ENCODE peak calls at places on chromosome 16, in ten cellular contexts. One of them, this sample, is unnamed.

GRCh38 chr16:89360760-89361435 is 129.5 kb downstream of the ANKRD11 start:
- DNase-seq in HFFc6: no peak
- DNase-seq in CD8-positive, alpha-beta T cell: peak; percentile 71
- DNase-seq in tibial artery: no peak
- DNase-seq in GM12865: peak; percentile 92
- DNase-seq in suprapubic skin: no peak
- DNase-seq in AG04450: no peak
- DNase-seq in pancreas: no peak
- DNase-seq in Peyer's patch: peak; percentile 85
- DNase-seq in breast epithelium: no peak
- DNase-seq in this sample: peak; percentile 59

GRCh38 chr16:47142469-47143328 is 1.0 kb downstream of the NETO2 start:
- DNase-seq in HFFc6: peak; percentile 10
- DNase-seq in CD8-positive, alpha-beta T cell: no peak
- DNase-seq in tibial artery: no peak
- DNase-seq in GM12865: peak; percentile 49
- DNase-seq in suprapubic skin: no peak
- DNase-seq in AG04450: no peak
- DNase-seq in pancreas: peak; percentile 20
- DNase-seq in Peyer's patch: peak; percentile 21
- DNase-seq in breast epithelium: no peak
- DNase-seq in this sample: no peak

GRCh38 chr16:71629617-71630016 is 3.6 kb downstream of the MARVELD3 start:
- DNase-seq in HFFc6: no peak
- DNase-seq in CD8-positive, alpha-beta T cell: no peak
- DNase-seq in tibial artery: peak; percentile 31
- DNase-seq in GM12865: no peak
- DNase-seq in suprapubic skin: no peak
- DNase-seq in AG04450: no peak
- DNase-seq in pancreas: peak; percentile 71
- DNase-seq in Peyer's patch: no peak
- DNase-seq in breast epithelium: no peak
- DNase-seq in this sample: no peak

GRCh38 chr16:54968769-54969168 is 38.1 kb downstream of the IRX5 start:
- DNase-seq in HFFc6: no peak
- DNase-seq in CD8-positive, alpha-beta T cell: no peak
- DNase-seq in tibial artery: no peak
- DNase-seq in GM12865: no peak
- DNase-seq in suprapubic skin: no peak
- DNase-seq in AG04450: no peak
- DNase-seq in pancreas: no peak
- DNase-seq in Peyer's patch: no peak
- DNase-seq in breast epithelium: no peak
- DNase-seq in this sample: no peak

GRCh38 chr16:85611205-85611454 is 2.0 kb upstream of the GSE1 start:
- DNase-seq in HFFc6: no peak
- DNase-seq in CD8-positive, alpha-beta T cell: no peak
- DNase-seq in tibial artery: no peak
- DNase-seq in GM12865: no peak
- DNase-seq in suprapubic skin: no peak
- DNase-seq in AG04450: no peak
- DNase-seq in pancreas: no peak
- DNase-seq in Peyer's patch: no peak
- DNase-seq in breast epithelium: no peak
- DNase-seq in this sample: no peak

GRCh38 chr16:55329791-55330190 is 5.8 kb downstream of the IRX6 start:
- DNase-seq in HFFc6: no peak
- DNase-seq in CD8-positive, alpha-beta T cell: no peak
- DNase-seq in tibial artery: no peak
- DNase-seq in GM12865: no peak
- DNase-seq in suprapubic skin: no peak
- DNase-seq in AG04450: no peak
- DNase-seq in pancreas: no peak
- DNase-seq in Peyer's patch: no peak
- DNase-seq in breast epithelium: no peak
- DNase-seq in this sample: no peak

GRCh38 chr16:72201387-72201786 is 29.4 kb upstream of the PMFBP1 start:
- DNase-seq in HFFc6: no peak
- DNase-seq in CD8-positive, alpha-beta T cell: no peak
- DNase-seq in tibial artery: no peak
- DNase-seq in GM12865: no peak
- DNase-seq in suprapubic skin: no peak
- DNase-seq in AG04450: no peak
- DNase-seq in pancreas: no peak
- DNase-seq in Peyer's patch: no peak
- DNase-seq in breast epithelium: no peak
- DNase-seq in this sample: no peak

GRCh38 chr16:74034862-74035261 is 261.8 kb upstream of the PSMD7 start:
- DNase-seq in HFFc6: no peak
- DNase-seq in CD8-positive, alpha-beta T cell: no peak
- DNase-seq in tibial artery: no peak
- DNase-seq in GM12865: peak; percentile 10
- DNase-seq in suprapubic skin: no peak
- DNase-seq in AG04450: no peak
- DNase-seq in pancreas: no peak
- DNase-seq in Peyer's patch: no peak
- DNase-seq in breast epithelium: no peak
- DNase-seq in this sample: no peak

GRCh38 chr16:57299719-57300386 is 15.4 kb upstream of the PLLP start:
- DNase-seq in HFFc6: peak; percentile 97
- DNase-seq in CD8-positive, alpha-beta T cell: peak; percentile 71
- DNase-seq in tibial artery: peak; percentile 95
- DNase-seq in GM12865: peak; percentile 95
- DNase-seq in suprapubic skin: peak; percentile 94
- DNase-seq in AG04450: peak; percentile 93
- DNase-seq in pancreas: peak; percentile 91
- DNase-seq in Peyer's patch: peak; percentile 82
- DNase-seq in breast epithelium: peak; percentile 90
- DNase-seq in this sample: peak; percentile 85

GRCh38 chr16:57301126-57301817 is 16.8 kb upstream of the PLLP start:
- DNase-seq in HFFc6: no peak
- DNase-seq in CD8-positive, alpha-beta T cell: no peak
- DNase-seq in tibial artery: no peak
- DNase-seq in GM12865: no peak
- DNase-seq in suprapubic skin: no peak
- DNase-seq in AG04450: no peak
- DNase-seq in pancreas: no peak
- DNase-seq in Peyer's patch: no peak
- DNase-seq in breast epithelium: no peak
- DNase-seq in this sample: no peak

GRCh38 chr16:57297856-57298255 is 13.4 kb upstream of the PLLP start:
- DNase-seq in HFFc6: no peak
- DNase-seq in CD8-positive, alpha-beta T cell: peak; percentile 12
- DNase-seq in tibial artery: no peak
- DNase-seq in GM12865: peak; percentile 57
- DNase-seq in suprapubic skin: no peak
- DNase-seq in AG04450: no peak
- DNase-seq in pancreas: no peak
- DNase-seq in Peyer's patch: no peak
- DNase-seq in breast epithelium: no peak
- DNase-seq in this sample: no peak

GRCh38 chr16:57300387-57301125 is 16.1 kb upstream of the PLLP start:
- DNase-seq in HFFc6: peak; percentile 98
- DNase-seq in CD8-positive, alpha-beta T cell: peak; percentile 98
- DNase-seq in tibial artery: peak; percentile 100
- DNase-seq in GM12865: peak; percentile 99
- DNase-seq in suprapubic skin: peak; percentile 99
- DNase-seq in AG04450: peak; percentile 99
- DNase-seq in pancreas: peak; percentile 99
- DNase-seq in Peyer's patch: peak; percentile 99
- DNase-seq in breast epithelium: peak; percentile 100
- DNase-seq in this sample: peak; percentile 99

DNA sequence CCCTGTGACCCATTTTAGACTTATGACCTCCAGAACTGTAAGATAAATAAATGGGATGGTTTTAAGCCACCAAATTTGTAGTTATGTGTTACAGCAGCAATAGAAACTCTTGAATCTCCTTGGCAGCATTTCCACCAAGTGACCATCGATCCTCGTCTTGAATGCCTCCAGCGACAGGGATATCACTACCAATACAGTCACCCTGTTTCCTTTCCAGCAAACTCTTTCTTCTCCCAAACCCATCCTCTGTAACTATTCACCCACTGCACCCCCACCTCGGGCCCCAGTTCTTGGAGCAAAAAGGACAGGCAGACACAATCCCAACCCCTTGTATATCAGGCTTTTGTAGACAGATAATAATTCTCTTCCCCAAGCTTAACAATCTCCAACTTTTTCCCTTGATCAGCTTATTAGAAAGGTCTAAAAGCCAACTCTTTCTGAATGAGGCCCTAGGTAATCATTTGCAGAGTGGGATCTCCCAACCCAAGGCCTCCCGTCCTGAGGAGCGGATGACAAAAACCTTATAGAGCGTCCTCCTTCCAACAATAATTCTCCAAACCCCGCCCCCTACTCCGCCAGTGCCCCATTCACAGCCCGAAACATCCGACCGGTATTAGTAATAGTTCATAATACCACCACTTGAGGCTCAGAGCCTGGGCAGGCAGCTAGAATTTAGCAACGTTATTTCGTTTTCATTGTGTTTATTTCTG is 14.7 kb upstream of the PLLP start:
- DNase-seq in HFFc6: no peak
- DNase-seq in CD8-positive, alpha-beta T cell: no peak
- DNase-seq in tibial artery: peak; percentile 80
- DNase-seq in GM12865: no peak
- DNase-seq in suprapubic skin: no peak
- DNase-seq in AG04450: peak; percentile 20
- DNase-seq in pancreas: no peak
- DNase-seq in Peyer's patch: no peak
- DNase-seq in breast epithelium: no peak
- DNase-seq in this sample: no peak
- TF ChIP-seq CTCF in HFFc6: no peak
- TF ChIP-seq CTCF in CD8-positive, alpha-beta T cell: no peak
- TF ChIP-seq CTCF in tibial artery: no peak
- TF ChIP-seq CTCF in GM12865: no peak
- TF ChIP-seq CTCF in suprapubic skin: peak; percentile 33
- TF ChIP-seq CTCF in AG04450: peak; percentile 31
- TF ChIP-seq CTCF in pancreas: no peak
- TF ChIP-seq CTCF in Peyer's patch: no peak
- TF ChIP-seq CTCF in breast epithelium: no peak
- TF ChIP-seq CTCF in this sample: peak; percentile 35

DNA sequence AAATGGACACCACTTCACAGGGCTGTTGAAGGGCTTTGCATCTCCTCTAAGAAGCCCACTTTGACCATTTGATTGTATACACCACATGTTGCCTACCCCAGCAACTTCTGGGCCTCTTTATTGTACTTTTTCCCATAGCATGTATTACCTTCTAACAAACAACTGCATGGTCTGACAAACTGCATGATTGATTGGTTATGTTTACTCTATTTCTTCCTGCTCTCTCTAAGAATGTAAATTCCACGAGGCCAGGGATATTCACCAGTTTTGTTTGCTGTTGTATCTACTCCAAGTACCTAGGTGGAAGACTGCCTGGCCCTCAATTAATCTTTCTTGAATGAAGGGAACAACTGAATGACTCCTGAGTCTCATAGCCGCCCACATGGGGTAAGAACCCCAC is 22.2 kb upstream of the BBS2 start:
- DNase-seq in HFFc6: no peak
- DNase-seq in CD8-positive, alpha-beta T cell: no peak
- DNase-seq in tibial artery: no peak
- DNase-seq in GM12865: no peak
- DNase-seq in suprapubic skin: no peak
- DNase-seq in AG04450: no peak
- DNase-seq in pancreas: no peak
- DNase-seq in Peyer's patch: no peak
- DNase-seq in breast epithelium: no peak
- DNase-seq in this sample: no peak
- TF ChIP-seq CTCF in HFFc6: no peak
- TF ChIP-seq CTCF in CD8-positive, alpha-beta T cell: no peak
- TF ChIP-seq CTCF in tibial artery: no peak
- TF ChIP-seq CTCF in GM12865: no peak
- TF ChIP-seq CTCF in suprapubic skin: no peak
- TF ChIP-seq CTCF in AG04450: no peak
- TF ChIP-seq CTCF in pancreas: no peak
- TF ChIP-seq CTCF in Peyer's patch: no peak
- TF ChIP-seq CTCF in breast epithelium: no peak
- TF ChIP-seq CTCF in this sample: no peak

DNA sequence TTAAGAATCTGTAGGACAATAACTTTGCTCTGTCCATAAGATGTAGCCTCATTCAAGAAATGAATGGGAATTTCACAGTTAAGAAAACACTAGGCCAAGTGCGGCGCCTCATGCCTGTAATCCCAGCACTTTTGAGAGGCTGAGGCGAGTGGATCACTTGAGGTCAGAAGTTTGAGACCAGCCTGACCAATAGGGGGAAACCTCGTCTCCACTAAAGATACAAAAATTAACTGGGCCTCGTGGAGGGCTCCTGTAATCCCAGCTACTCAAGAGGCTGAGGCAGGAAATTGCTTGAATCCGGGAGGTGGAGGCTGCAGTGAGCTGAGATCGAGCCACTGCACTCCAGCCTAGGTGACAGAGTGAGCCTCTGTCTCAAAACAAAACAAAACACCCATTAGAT is 19.9 kb upstream of the RSL1D1 start:
- DNase-seq in HFFc6: no peak
- DNase-seq in CD8-positive, alpha-beta T cell: no peak
- DNase-seq in tibial artery: no peak
- DNase-seq in GM12865: no peak
- DNase-seq in suprapubic skin: no peak
- DNase-seq in AG04450: no peak
- DNase-seq in pancreas: no peak
- DNase-seq in Peyer's patch: no peak
- DNase-seq in breast epithelium: no peak
- DNase-seq in this sample: no peak
- TF ChIP-seq CTCF in HFFc6: peak; percentile 40
- TF ChIP-seq CTCF in CD8-positive, alpha-beta T cell: no peak
- TF ChIP-seq CTCF in tibial artery: no peak
- TF ChIP-seq CTCF in GM12865: no peak
- TF ChIP-seq CTCF in suprapubic skin: no peak
- TF ChIP-seq CTCF in AG04450: peak; percentile 23
- TF ChIP-seq CTCF in pancreas: no peak
- TF ChIP-seq CTCF in Peyer's patch: no peak
- TF ChIP-seq CTCF in breast epithelium: no peak
- TF ChIP-seq CTCF in this sample: peak; percentile 21

GRCh38 chr16:28139530-28139929 is 72.2 kb downstream of the XPO6 start:
- DNase-seq in HFFc6: no peak
- DNase-seq in CD8-positive, alpha-beta T cell: no peak
- DNase-seq in tibial artery: no peak
- DNase-seq in GM12865: no peak
- DNase-seq in suprapubic skin: no peak
- DNase-seq in AG04450: no peak
- DNase-seq in pancreas: no peak
- DNase-seq in Peyer's patch: no peak
- DNase-seq in breast epithelium: no peak
- DNase-seq in this sample: no peak

GRCh38 chr16:28133666-28134065 is 70.2 kb upstream of the GSG1L start:
- DNase-seq in HFFc6: no peak
- DNase-seq in CD8-positive, alpha-beta T cell: no peak
- DNase-seq in tibial artery: no peak
- DNase-seq in GM12865: no peak
- DNase-seq in suprapubic skin: no peak
- DNase-seq in AG04450: no peak
- DNase-seq in pancreas: no peak
- DNase-seq in Peyer's patch: no peak
- DNase-seq in breast epithelium: no peak
- DNase-seq in this sample: no peak

GRCh38 chr16:28140788-28141618 is 70.8 kb downstream of the XPO6 start:
- DNase-seq in HFFc6: no peak
- DNase-seq in CD8-positive, alpha-beta T cell: peak; percentile 50
- DNase-seq in tibial artery: no peak
- DNase-seq in GM12865: peak; percentile 86
- DNase-seq in suprapubic skin: no peak
- DNase-seq in AG04450: no peak
- DNase-seq in pancreas: no peak
- DNase-seq in Peyer's patch: peak; percentile 71
- DNase-seq in breast epithelium: peak; percentile 53
- DNase-seq in this sample: peak; percentile 83

GRCh38 chr16:28131743-28132393 is 68.4 kb upstream of the GSG1L start:
- DNase-seq in HFFc6: no peak
- DNase-seq in CD8-positive, alpha-beta T cell: no peak
- DNase-seq in tibial artery: no peak
- DNase-seq in GM12865: no peak
- DNase-seq in suprapubic skin: no peak
- DNase-seq in AG04450: no peak
- DNase-seq in pancreas: no peak
- DNase-seq in Peyer's patch: no peak
- DNase-seq in breast epithelium: no peak
- DNase-seq in this sample: no peak

GRCh38 chr16:28136751-28137434 is 73.4 kb upstream of the GSG1L start:
- DNase-seq in HFFc6: no peak
- DNase-seq in CD8-positive, alpha-beta T cell: peak; percentile 30
- DNase-seq in tibial artery: no peak
- DNase-seq in GM12865: no peak
- DNase-seq in suprapubic skin: no peak
- DNase-seq in AG04450: no peak
- DNase-seq in pancreas: no peak
- DNase-seq in Peyer's patch: no peak
- DNase-seq in breast epithelium: no peak
- DNase-seq in this sample: no peak
- TF ChIP-seq CTCF in HFFc6: no peak
- TF ChIP-seq CTCF in CD8-positive, alpha-beta T cell: peak; percentile 38
- TF ChIP-seq CTCF in tibial artery: no peak
- TF ChIP-seq CTCF in GM12865: no peak
- TF ChIP-seq CTCF in suprapubic skin: no peak
- TF ChIP-seq CTCF in AG04450: no peak
- TF ChIP-seq CTCF in pancreas: no peak
- TF ChIP-seq CTCF in Peyer's patch: no peak
- TF ChIP-seq CTCF in breast epithelium: no peak
- TF ChIP-seq CTCF in this sample: no peak